ENCODE peak calls at places on chromosomes 3 and 15, in eight cellular contexts. K, L, U, G, V, M, X and O are unnamed samples.

GRCh38 chr3:18098960-18099587 is 326.1 kb downstream of the SATB1 start:
- DNase-seq in K (no peak), L (peak), U (no peak), G (no peak), V (peak), M (peak), X (no peak), O (peak)

GRCh38 chr3:180085122-180085710 is 48.5 kb upstream of the PEX5L start:
- DNase-seq in K (no peak), L (peak), U (no peak), G (no peak), V (peak), M (no peak), X (no peak), O (no peak)

GRCh38 chr15:41559239-41559488 is 152 bp downstream of the TYRO3 start:
- DNase-seq in K (no peak), L (no peak), U (no peak), G (no peak), V (no peak), M (no peak), X (no peak), O (no peak)

GRCh38 chr3:196517919-196518318 is 2.8 kb upstream of the SMCO1 start:
- DNase-seq in K (no peak), L (no peak), U (no peak), G (no peak), V (no peak), M (no peak), X (no peak), O (no peak)

GRCh38 chr15:92634046-92634445 is 21.5 kb downstream of the FAM174B start:
- DNase-seq in K (no peak), L (no peak), U (no peak), G (no peak), V (no peak), M (no peak), X (no peak), O (no peak)

GRCh38 chr15:59290311-59291213 is 82.1 kb downstream of the MYO1E start:
- DNase-seq in K (no peak), L (no peak), U (no peak), G (no peak), V (no peak), M (no peak), X (no peak), O (no peak)

GRCh38 chr3:29347412-29347811 is 66.5 kb downstream of the RBMS3 start:
- DNase-seq in K (no peak), L (no peak), U (no peak), G (no peak), V (no peak), M (no peak), X (no peak), O (no peak)

GRCh38 chr15:33309602-33310276 is 1.0 kb upstream of the RYR3 start:
- DNase-seq in K (no peak), L (peak), U (no peak), G (no peak), V (no peak), M (peak), X (peak), O (no peak)

GRCh38 chr3:53175613-53176537 is 14.9 kb downstream of the PRKCD start:
- DNase-seq in K (no peak), L (no peak), U (no peak), G (no peak), V (no peak), M (peak), X (no peak), O (no peak)

GRCh38 chr3:46662771-46663551 is 30.5 kb downstream of the ALS2CL start:
- DNase-seq in K (peak), L (no peak), U (peak), G (peak), V (no peak), M (peak), X (no peak), O (no peak)

GRCh38 chr3:40118031-40118610 is 191.4 kb upstream of the EIF1B start:
- DNase-seq in K (no peak), L (no peak), U (no peak), G (no peak), V (no peak), M (peak), X (no peak), O (no peak)

GRCh38 chr15:68143785-68144184 is 61.3 kb downstream of the CALML4 start:
- DNase-seq in K (no peak), L (no peak), U (no peak), G (no peak), V (no peak), M (no peak), X (no peak), O (no peak)

GRCh38 chr3:79002465-79003372 is 765.1 kb downstream of the ROBO1 start:
- DNase-seq in K (no peak), L (no peak), U (no peak), G (no peak), V (no peak), M (no peak), X (no peak), O (no peak)

GRCh38 chr3:127320529-127321121 is 32.8 kb upstream of the PRR20G start:
- DNase-seq in K (no peak), L (no peak), U (no peak), G (no peak), V (no peak), M (peak), X (no peak), O (no peak)

GRCh38 chr3:151905647-151906046 is 32.2 kb downstream of the SUCNR1 start:
- DNase-seq in K (no peak), L (no peak), U (no peak), G (no peak), V (no peak), M (no peak), X (no peak), O (no peak)

GRCh38 chr3:72848703-72849081 is 447 bp upstream of the SHQ1 start:
- DNase-seq in K (no peak), L (no peak), U (no peak), G (no peak), V (no peak), M (peak), X (no peak), O (no peak)

GRCh38 chr3:64240445-64240844 is 15.2 kb upstream of the PRICKLE2 start:
- DNase-seq in K (no peak), L (no peak), U (no peak), G (no peak), V (no peak), M (no peak), X (no peak), O (no peak)

GRCh38 chr15:66941231-66941711 is 124.1 kb upstream of the SMAD3 start:
- DNase-seq in K (no peak), L (no peak), U (no peak), G (peak), V (no peak), M (peak), X (peak), O (no peak)

GRCh38 chr15:23467110-23467600 is 20.1 kb upstream of the GOLGA6L2 start:
- DNase-seq in K (no peak), L (peak), U (no peak), G (no peak), V (peak), M (peak), X (no peak), O (no peak)

GRCh38 chr3:114721864-114722263 is 425.2 kb downstream of the ZBTB20 start:
- DNase-seq in K (no peak), L (no peak), U (no peak), G (no peak), V (no peak), M (no peak), X (no peak), O (no peak)

GRCh38 chr15:62648954-62649353 is 393.6 kb upstream of the TPM1 start:
- DNase-seq in K (no peak), L (peak), U (no peak), G (no peak), V (peak), M (peak), X (no peak), O (no peak)

GRCh38 chr3:88984832-88985231 is 122.6 kb upstream of the EPHA3 start:
- DNase-seq in K (no peak), L (no peak), U (no peak), G (no peak), V (no peak), M (no peak), X (no peak), O (no peak)

GRCh38 chr3:119148493-119149180 is 2.7 kb downstream of the TEX55 start:
- DNase-seq in K (no peak), L (peak), U (no peak), G (no peak), V (no peak), M (peak), X (no peak), O (peak)

GRCh38 chr3:171346011-171346410 is 114.2 kb downstream of the TNIK start:
- DNase-seq in K (no peak), L (no peak), U (no peak), G (no peak), V (no peak), M (no peak), X (no peak), O (no peak)

GRCh38 chr3:146968204-146968651 is 363.1 kb upstream of the PLSCR5 start:
- DNase-seq in K (no peak), L (no peak), U (no peak), G (no peak), V (peak), M (peak), X (no peak), O (peak)

GRCh38 chr3:119294889-119295769 is 946 bp downstream of the ARHGAP31 start:
- DNase-seq in K (peak), L (peak), U (peak), G (peak), V (no peak), M (peak), X (no peak), O (no peak)

GRCh38 chr15:57647791-57648130 is 56.1 kb downstream of the MYZAP start:
- DNase-seq in K (no peak), L (no peak), U (no peak), G (peak), V (no peak), M (peak), X (no peak), O (no peak)

GRCh38 chr15:54131410-54131809 is 153.2 kb downstream of the UNC13C start:
- DNase-seq in K (no peak), L (no peak), U (no peak), G (no peak), V (no peak), M (no peak), X (no peak), O (no peak)

GRCh38 chr15:45168751-45169551 is 18.8 kb downstream of the SHF start:
- DNase-seq in K (no peak), L (no peak), U (no peak), G (no peak), V (no peak), M (no peak), X (no peak), O (no peak)

GRCh38 chr3:115857518-115858136 is 234.3 kb downstream of the GAP43 start:
- DNase-seq in K (no peak), L (no peak), U (no peak), G (no peak), V (no peak), M (no peak), X (no peak), O (no peak)

GRCh38 chr15:40125950-40126349 is 17.3 kb upstream of the BMF start:
- DNase-seq in K (no peak), L (no peak), U (no peak), G (no peak), V (no peak), M (no peak), X (no peak), O (no peak)

GRCh38 chr3:190595212-190595795 is 81.4 kb downstream of the IL1RAP start:
- DNase-seq in K (no peak), L (no peak), U (no peak), G (no peak), V (no peak), M (no peak), X (no peak), O (no peak)
- H3K27ac ChIP-seq in K (no peak), L (no peak), U (peak), G (no peak), V (no peak), M (no peak), X (no peak), O (no peak)

DNA sequence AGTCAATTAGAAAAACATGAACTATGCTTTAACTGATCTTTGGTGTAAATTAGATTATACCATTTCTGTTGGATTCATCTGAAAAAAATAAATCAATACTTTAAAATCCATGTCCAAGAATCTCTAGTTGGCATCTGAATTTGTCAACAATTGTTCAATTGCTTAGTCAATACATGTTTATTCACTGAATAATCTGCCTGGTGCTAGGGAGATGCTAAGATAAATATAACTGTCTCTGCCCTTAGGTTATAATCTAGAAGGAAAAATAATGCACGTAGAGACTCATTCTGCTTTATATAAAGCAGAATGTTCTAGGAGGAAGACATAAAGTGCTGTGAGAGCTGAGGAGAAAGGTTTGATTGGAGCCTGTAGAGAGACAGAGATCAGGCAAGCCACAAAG is 537.2 kb upstream of the IL12A start:
- DNase-seq in K (no peak), L (no peak), U (no peak), G (no peak), V (no peak), M (peak), X (no peak), O (no peak)
- H3K4me3 ChIP-seq in K (no peak), L (no peak), U (no peak), G (no peak), V (no peak), M (no peak), X (no peak), O (no peak)

GRCh38 chr3:42298259-42298658 is 32.3 kb upstream of the CCK start:
- DNase-seq in K (no peak), L (no peak), U (no peak), G (no peak), V (no peak), M (no peak), X (no peak), O (no peak)
- H3K27ac ChIP-seq in K (no peak), L (no peak), U (no peak), G (no peak), V (no peak), M (no peak), X (no peak), O (no peak)

DNA sequence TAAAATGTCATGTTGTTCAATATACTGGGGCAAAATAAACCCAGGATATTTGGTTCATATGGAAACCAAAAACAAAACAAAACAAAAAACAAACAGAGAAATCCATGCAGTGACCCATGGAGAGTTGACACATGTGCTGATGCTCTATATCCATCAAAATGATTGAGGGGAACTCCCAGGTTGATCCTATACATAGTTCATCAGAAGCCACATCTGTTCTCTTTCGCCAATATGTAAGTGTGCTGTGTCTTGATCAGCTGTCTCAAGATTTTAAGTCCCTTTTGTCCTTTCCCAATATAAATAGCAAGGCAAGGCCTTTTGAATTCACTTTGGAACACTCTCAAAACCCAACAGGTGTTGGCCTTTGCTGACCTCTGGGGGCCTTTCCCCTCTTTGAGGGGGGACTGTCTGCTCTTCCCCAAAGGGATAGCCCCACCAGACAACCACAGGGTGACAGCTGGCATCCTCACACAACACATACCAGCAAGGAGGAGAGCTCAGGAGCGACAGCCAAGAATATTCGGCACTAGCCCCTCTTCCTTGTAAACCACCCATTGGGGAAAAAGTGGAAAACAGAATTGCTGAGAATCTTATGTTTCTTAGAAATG is 209.4 kb upstream of the CD96 start:
- DNase-seq in K (no peak), L (no peak), U (no peak), G (no peak), V (no peak), M (no peak), X (no peak), O (no peak)
- H3K4me3 ChIP-seq in K (no peak), L (no peak), U (no peak), G (no peak), V (no peak), M (no peak), X (no peak), O (no peak)

DNA sequence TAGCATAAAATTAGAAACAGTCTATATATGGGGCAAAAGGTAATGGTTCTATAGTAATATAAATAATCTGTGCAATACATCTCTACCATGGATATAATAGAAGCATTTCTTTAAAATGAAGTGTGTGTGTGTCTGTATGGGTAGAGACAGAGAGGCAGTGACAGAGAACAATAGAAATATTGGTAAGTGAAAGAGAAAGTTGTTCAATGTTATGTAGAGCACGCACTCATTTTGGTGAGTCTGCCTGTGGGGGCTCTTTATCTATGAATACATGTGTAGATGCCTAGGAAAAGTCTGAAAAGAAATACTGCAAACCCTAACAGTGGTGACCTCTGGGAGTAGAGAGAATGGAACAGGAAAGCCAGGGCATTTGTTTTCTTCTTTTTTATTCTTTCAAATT is 182.6 kb downstream of the STAC start:
- DNase-seq in K (no peak), L (no peak), U (no peak), G (no peak), V (no peak), M (peak), X (no peak), O (no peak)
- H3K27ac ChIP-seq in K (no peak), L (no peak), U (no peak), G (no peak), V (no peak), M (no peak), X (no peak), O (no peak)

DNA sequence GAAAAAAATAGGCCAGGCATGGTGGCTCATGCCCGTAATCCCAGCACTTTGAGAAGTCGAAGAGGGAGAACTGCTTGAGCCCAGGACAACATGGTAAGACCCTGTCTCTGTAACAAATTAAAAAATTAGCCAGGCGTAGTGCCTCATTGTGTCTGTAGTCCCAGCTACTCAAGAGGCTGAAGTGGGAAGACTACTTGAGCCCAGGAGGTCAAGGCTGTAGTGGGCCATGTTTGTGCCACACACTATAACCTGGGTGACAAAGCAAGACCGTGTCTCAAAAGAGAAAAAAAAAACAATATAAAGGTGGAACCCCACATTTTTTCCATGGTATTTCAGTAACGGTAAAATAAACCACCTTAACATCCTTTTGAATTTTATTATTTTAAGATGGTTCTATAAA is 69.9 kb downstream of the DENND4A start:
- DNase-seq in K (no peak), L (no peak), U (no peak), G (no peak), V (no peak), M (no peak), X (no peak), O (no peak)
- H3K4me3 ChIP-seq in K (no peak), L (no peak), U (no peak), G (no peak), V (no peak), M (no peak), X (no peak), O (no peak)

GRCh38 chr3:32420138-32420981 is 28.7 kb downstream of the CMTM7 start:
- DNase-seq in K (no peak), L (peak), U (no peak), G (no peak), V (peak), M (peak), X (no peak), O (no peak)

GRCh38 chr3:32422943-32423342 is 31.3 kb downstream of the CMTM7 start:
- DNase-seq in K (no peak), L (no peak), U (no peak), G (no peak), V (no peak), M (no peak), X (no peak), O (no peak)

GRCh38 chr3:32421991-32422859 is 30.6 kb downstream of the CMTM7 start:
- DNase-seq in K (peak), L (peak), U (peak), G (peak), V (peak), M (peak), X (peak), O (no peak)

GRCh38 chr3:32421185-32421584 is 29.5 kb downstream of the CMTM7 start:
- DNase-seq in K (no peak), L (no peak), U (no peak), G (no peak), V (peak), M (no peak), X (no peak), O (no peak)

DNA sequence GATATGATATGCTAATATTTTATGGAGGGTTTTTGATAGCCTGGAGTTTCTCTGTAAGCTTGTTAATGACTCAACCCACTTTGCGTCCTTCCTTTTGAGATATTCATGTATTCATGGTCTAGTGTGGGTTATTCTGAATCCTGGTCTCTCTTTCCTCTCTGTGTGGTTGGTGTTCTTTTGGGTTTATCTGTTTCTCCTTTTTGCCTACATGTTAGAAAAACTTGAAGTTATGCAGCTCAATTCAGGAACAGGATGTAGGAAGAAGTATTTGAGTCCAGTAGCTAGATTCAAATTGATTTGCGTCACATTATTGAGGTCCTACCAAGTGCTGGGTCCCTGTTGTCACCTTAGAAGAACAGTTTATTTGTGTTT is 28.1 kb downstream of the CMTM7 start:
- DNase-seq in K (no peak), L (no peak), U (no peak), G (no peak), V (no peak), M (no peak), X (no peak), O (no peak)
- H3K27ac ChIP-seq in K (peak), L (no peak), U (peak), G (peak), V (peak), M (no peak), X (no peak), O (no peak)